ENCODE peak calls at places on chromosome 15, in eight cellular contexts. J is GM13976, F is mesothelial cell of epicardium, N is hepatic stellate cell, V is NCI-H1105, E is NCI-H2171, T is GDM1, D is NCI-H69. O is an unnamed sample.
A peak's percentile ranks its signal among the peaks of the same experiment; 100 is the strongest.

GRCh38 chr15:75403892-75404291 is 35.5 kb upstream of the MAN2C1 start:
- DNase-seq in F (no peak), T (no peak), N (no peak), D (no peak), V (no peak), J (no peak), E (no peak), O (no peak)

GRCh38 chr15:68819451-68820204 is 1.1 kb downstream of the ANP32A start:
- DNase-seq in T (no peak), N (peak; percentile 42), E (peak; percentile 58), V (peak; percentile 47), F (peak; percentile 56), J (peak; percentile 42), D (peak; percentile 76), O (peak; percentile 57)

GRCh38 chr15:77497108-77497737 is 76.5 kb downstream of the HMG20A start:
- DNase-seq in D (peak; percentile 90), J (no peak), V (peak; percentile 72), E (peak; percentile 75), F (peak; percentile 39), T (no peak), N (no peak), O (no peak)

GRCh38 chr15:26720546-26720945 is 52.3 kb downstream of the GABRB3 start:
- DNase-seq in N (no peak), F (no peak), J (no peak), D (no peak), V (no peak), T (no peak), E (no peak), O (no peak)

GRCh38 chr15:35393403-35393802 is 152.6 kb downstream of the DPH6 start:
- DNase-seq in V (no peak), T (no peak), J (no peak), D (no peak), F (no peak), N (no peak), E (no peak), O (no peak)

GRCh38 chr15:64337761-64338160 is 18.2 kb downstream of the CSNK1G1 start:
- DNase-seq in E (no peak), F (no peak), T (no peak), V (no peak), D (no peak), N (no peak), J (no peak), O (no peak)

GRCh38 chr15:65408370-65409283 is 14.1 kb downstream of the IGDCC4 start:
- DNase-seq in E (no peak), D (no peak), V (no peak), J (no peak), F (no peak), T (no peak), N (no peak), O (no peak)

GRCh38 chr15:55630921-55631320 is 42.8 kb upstream of the PYGO1 start:
- DNase-seq in T (no peak), J (no peak), D (no peak), N (no peak), E (no peak), F (no peak), V (no peak), O (no peak)

GRCh38 chr15:71079208-71080044 is 35.8 kb upstream of the THSD4 start:
- DNase-seq in J (no peak), F (no peak), T (no peak), E (no peak), N (peak; percentile 13), D (no peak), V (no peak), O (no peak)

GRCh38 chr15:74954515-74954914 is 2.1 kb downstream of the RPP25 start:
- DNase-seq in T (no peak), N (peak; percentile 69), D (peak; percentile 8), E (no peak), V (no peak), F (no peak), J (no peak), O (no peak)

GRCh38 chr15:40029979-40030893 is 8.7 kb downstream of the SRP14 start:
- DNase-seq in V (no peak), T (no peak), J (no peak), D (peak; percentile 51), F (no peak), E (no peak), N (no peak), O (no peak)

GRCh38 chr15:70339551-70340517 is 242.1 kb upstream of the TLE3 start:
- DNase-seq in E (no peak), F (peak; percentile 38), D (peak; percentile 85), T (no peak), N (no peak), J (no peak), V (peak; percentile 98), O (no peak)

GRCh38 chr15:84690342-84690741 is 25.6 kb downstream of the SEC11A start:
- DNase-seq in T (no peak), E (no peak), V (no peak), J (no peak), D (no peak), F (no peak), N (no peak), O (no peak)

GRCh38 chr15:29704950-29705597 is 117.2 kb downstream of the TJP1 start:
- DNase-seq in V (no peak), D (no peak), E (no peak), J (no peak), F (no peak), N (no peak), T (no peak), O (no peak)

GRCh38 chr15:79071901-79072300 is 18.7 kb downstream of the RASGRF1 start:
- DNase-seq in E (no peak), N (no peak), V (no peak), D (no peak), T (no peak), F (no peak), J (no peak), O (no peak)

GRCh38 chr15:68818671-68819450 is 1.8 kb downstream of the ANP32A start:
- DNase-seq in D (peak; percentile 83), N (peak; percentile 60), V (peak; percentile 45), J (peak; percentile 56), F (peak; percentile 59), T (peak; percentile 77), E (peak; percentile 77), O (peak; percentile 58)

GRCh38 chr15:87924433-87924832 is 332.1 kb downstream of the NTRK3 start:
- DNase-seq in F (no peak), N (no peak), J (no peak), D (no peak), E (no peak), T (no peak), V (no peak), O (no peak)

GRCh38 chr15:25933456-25934158 is 70.5 kb upstream of the ATP10A start:
- DNase-seq in F (peak; percentile 62), N (peak; percentile 77), E (peak; percentile 57), D (peak; percentile 56), V (no peak), J (no peak), T (peak; percentile 73), O (peak; percentile 65)

GRCh38 chr15:38868326-38869114 is 303.9 kb upstream of the RASGRP1 start:
- DNase-seq in F (no peak), D (peak; percentile 7), N (peak; percentile 52), T (no peak), J (no peak), E (no peak), V (no peak), O (no peak)

GRCh38 chr15:73324496-73325170 is 44.1 kb downstream of the HCN4 start:
- DNase-seq in T (no peak), V (no peak), F (no peak), N (no peak), E (no peak), J (no peak), D (no peak), O (no peak)